ENCODE peak calls at places on chromosomes 6 and 20, in six cellular contexts. T, K, B, G, M and A are unnamed samples.

GRCh38 chr6:109783245-109783990 is 92.3 kb downstream of the FIG4 start:
- DNase-seq in T (no peak), K (no peak), B (peak), G (no peak), M (peak), A (peak)

GRCh38 chr20:9100721-9101120 is 31.8 kb downstream of the PLCB4 start:
- DNase-seq in T (no peak), K (no peak), B (no peak), G (no peak), M (no peak), A (no peak)

GRCh38 chr6:107820571-107821261 is 3.4 kb downstream of the SCML4 start:
- DNase-seq in T (no peak), K (no peak), B (no peak), G (no peak), M (peak), A (no peak)

GRCh38 chr6:142819603-142820335 is 125.2 kb downstream of the HIVEP2 start:
- DNase-seq in T (no peak), K (peak), B (no peak), G (peak), M (peak), A (peak)

GRCh38 chr20:23146857-23147256 is 60.7 kb upstream of the CD93 start:
- DNase-seq in T (peak), K (no peak), B (no peak), G (no peak), M (no peak), A (no peak)

GRCh38 chr6:112331306-112331705 is 15.8 kb upstream of the RFPL4B start:
- DNase-seq in T (no peak), K (no peak), B (no peak), G (no peak), M (no peak), A (no peak)

GRCh38 chr6:113018351-113019151 is 671.4 kb downstream of the RFPL4B start:
- DNase-seq in T (peak), K (no peak), B (no peak), G (peak), M (no peak), A (peak)

GRCh38 chr6:56318851-56319250 is 71.5 kb upstream of the COL21A1 start:
- DNase-seq in T (no peak), K (no peak), B (no peak), G (no peak), M (no peak), A (no peak)

GRCh38 chr20:54479138-54479906 is 3.9 kb downstream of the DOK5 start:
- DNase-seq in T (no peak), K (no peak), B (no peak), G (no peak), M (peak), A (peak)

GRCh38 chr6:20092071-20092566 is 120.2 kb downstream of the MBOAT1 start:
- DNase-seq in T (no peak), K (no peak), B (peak), G (peak), M (peak), A (peak)

GRCh38 chr6:88238065-88238464 is 71.9 kb upstream of the CNR1 start:
- DNase-seq in T (no peak), K (no peak), B (peak), G (no peak), M (peak), A (peak)

GRCh38 chr20:31849306-31849930 is 4.0 kb upstream of the FOXS1 start:
- DNase-seq in T (no peak), K (no peak), B (no peak), G (no peak), M (no peak), A (no peak)

GRCh38 chr6:148997863-148998262 is 251.0 kb downstream of the UST start:
- DNase-seq in T (no peak), K (no peak), B (no peak), G (peak), M (peak), A (no peak)

GRCh38 chr6:56798163-56798562 is 155.5 kb upstream of the DST start:
- DNase-seq in T (no peak), K (no peak), B (no peak), G (peak), M (no peak), A (no peak)

GRCh38 chr6:116352515-116353471 is 18.0 kb upstream of the DSE start:
- DNase-seq in T (peak), K (no peak), B (no peak), G (peak), M (peak), A (no peak)

GRCh38 chr6:125789576-125790402 is 971 bp upstream of the NCOA7 start:
- DNase-seq in T (peak), K (no peak), B (peak), G (peak), M (peak), A (no peak)

GRCh38 chr6:9766240-9766915 is 648.5 kb downstream of the TFAP2A start:
- DNase-seq in T (no peak), K (no peak), B (no peak), G (peak), M (no peak), A (peak)

GRCh38 chr6:129575378-129576118 is 134.4 kb downstream of the ARHGAP18 start:
- DNase-seq in T (no peak), K (no peak), B (no peak), G (peak), M (peak), A (peak)

GRCh38 chr6:1987640-1988039 is 257.8 kb downstream of the GMDS start:
- DNase-seq in T (no peak), K (no peak), B (no peak), G (peak), M (no peak), A (peak)

GRCh38 chr6:133724726-133725125 is 164.2 kb upstream of the TCF21 start:
- DNase-seq in T (no peak), K (no peak), B (no peak), G (peak), M (no peak), A (peak)

GRCh38 chr20:37299718-37300529 is 10.5 kb downstream of the MANBAL start:
- DNase-seq in T (no peak), K (no peak), B (no peak), G (no peak), M (no peak), A (no peak)

GRCh38 chr6:170066679-170067078 is 224.2 kb downstream of the DLL1 start:
- DNase-seq in T (peak), K (no peak), B (no peak), G (no peak), M (no peak), A (no peak)

GRCh38 chr20:62925420-62926228 is 681 bp downstream of the DIDO1 start:
- DNase-seq in T (no peak), K (no peak), B (no peak), G (peak), M (peak), A (peak)